ENCODE peak calls at places on chromosomes 16 and 17, in seven cellular contexts. One of them, this sample, is unnamed.
A peak's percentile ranks its signal among the peaks of the same experiment; 100 is the strongest.

GRCh38 chr17:66809408-66809807 is 25.5 kb upstream of the CACNG5 start:
- DNase-seq in body of pancreas: no peak
- DNase-seq in sigmoid colon: peak; percentile 34
- DNase-seq in colonic mucosa: no peak
- DNase-seq in esophagus squamous epithelium: no peak
- DNase-seq in prostate gland: no peak
- DNase-seq in hepatocyte: no peak
- DNase-seq in this sample: no peak

GRCh38 chr17:9002236-9002609 is 19.1 kb upstream of the NTN1 start:
- DNase-seq in body of pancreas: no peak
- DNase-seq in sigmoid colon: no peak
- DNase-seq in colonic mucosa: no peak
- DNase-seq in esophagus squamous epithelium: no peak
- DNase-seq in prostate gland: no peak
- DNase-seq in hepatocyte: no peak
- DNase-seq in this sample: no peak

GRCh38 chr17:4490109-4490591 is 8.5 kb upstream of the SPNS2 start:
- DNase-seq in body of pancreas: no peak
- DNase-seq in sigmoid colon: no peak
- DNase-seq in colonic mucosa: no peak
- DNase-seq in esophagus squamous epithelium: no peak
- DNase-seq in prostate gland: no peak
- DNase-seq in hepatocyte: no peak
- DNase-seq in this sample: no peak

GRCh38 chr16:22726868-22727267 is 87.1 kb upstream of the HS3ST2 start:
- DNase-seq in body of pancreas: no peak
- DNase-seq in sigmoid colon: no peak
- DNase-seq in colonic mucosa: no peak
- DNase-seq in esophagus squamous epithelium: no peak
- DNase-seq in prostate gland: no peak
- DNase-seq in hepatocyte: no peak
- DNase-seq in this sample: no peak

GRCh38 chr17:19341641-19342610 is 20.6 kb downstream of the B9D1 start:
- DNase-seq in body of pancreas: no peak
- DNase-seq in sigmoid colon: peak; percentile 68
- DNase-seq in colonic mucosa: no peak
- DNase-seq in esophagus squamous epithelium: no peak
- DNase-seq in prostate gland: no peak
- DNase-seq in hepatocyte: no peak
- DNase-seq in this sample: no peak

GRCh38 chr17:36935681-36936454 is 1.4 kb upstream of the LHX1 start:
- DNase-seq in body of pancreas: no peak
- DNase-seq in sigmoid colon: no peak
- DNase-seq in colonic mucosa: no peak
- DNase-seq in esophagus squamous epithelium: no peak
- DNase-seq in prostate gland: no peak
- DNase-seq in hepatocyte: no peak
- DNase-seq in this sample: no peak

GRCh38 chr17:80123791-80124190 is 22.4 kb downstream of the GAA start:
- DNase-seq in body of pancreas: peak; percentile 66
- DNase-seq in sigmoid colon: peak; percentile 68
- DNase-seq in colonic mucosa: no peak
- DNase-seq in esophagus squamous epithelium: no peak
- DNase-seq in prostate gland: no peak
- DNase-seq in hepatocyte: no peak
- DNase-seq in this sample: no peak

GRCh38 chr16:51430716-51431369 is 279.8 kb upstream of the SALL1 start:
- DNase-seq in body of pancreas: no peak
- DNase-seq in sigmoid colon: no peak
- DNase-seq in colonic mucosa: no peak
- DNase-seq in esophagus squamous epithelium: no peak
- DNase-seq in prostate gland: no peak
- DNase-seq in hepatocyte: no peak
- DNase-seq in this sample: no peak

GRCh38 chr16:14549789-14550153 is 80.3 kb downstream of the PARN start:
- DNase-seq in body of pancreas: peak; percentile 75
- DNase-seq in sigmoid colon: no peak
- DNase-seq in colonic mucosa: no peak
- DNase-seq in esophagus squamous epithelium: no peak
- DNase-seq in prostate gland: no peak
- DNase-seq in hepatocyte: peak; percentile 28
- DNase-seq in this sample: no peak

GRCh38 chr16:59719121-59719520 is 985.0 kb upstream of the GOT2 start:
- DNase-seq in body of pancreas: no peak
- DNase-seq in sigmoid colon: no peak
- DNase-seq in colonic mucosa: no peak
- DNase-seq in esophagus squamous epithelium: no peak
- DNase-seq in prostate gland: no peak
- DNase-seq in hepatocyte: no peak
- DNase-seq in this sample: no peak

GRCh38 chr17:45132302-45132568 is at the start of gene PLCD3:
- DNase-seq in body of pancreas: no peak
- DNase-seq in sigmoid colon: no peak
- DNase-seq in colonic mucosa: no peak
- DNase-seq in esophagus squamous epithelium: no peak
- DNase-seq in prostate gland: no peak
- DNase-seq in hepatocyte: no peak
- DNase-seq in this sample: no peak

GRCh38 chr16:31084584-31085298 is 4.0 kb downstream of the PRSS53 start:
- DNase-seq in body of pancreas: no peak
- DNase-seq in sigmoid colon: peak; percentile 61
- DNase-seq in colonic mucosa: no peak
- DNase-seq in esophagus squamous epithelium: no peak
- DNase-seq in prostate gland: no peak
- DNase-seq in hepatocyte: peak; percentile 4
- DNase-seq in this sample: no peak

GRCh38 chr16:56107944-56108583 is 83.2 kb upstream of the GNAO1 start:
- DNase-seq in body of pancreas: no peak
- DNase-seq in sigmoid colon: no peak
- DNase-seq in colonic mucosa: no peak
- DNase-seq in esophagus squamous epithelium: no peak
- DNase-seq in prostate gland: no peak
- DNase-seq in hepatocyte: no peak
- DNase-seq in this sample: no peak

GRCh38 chr16:82627811-82628339 is 1.1 kb downstream of the CDH13 start:
- DNase-seq in body of pancreas: no peak
- DNase-seq in sigmoid colon: peak; percentile 57
- DNase-seq in colonic mucosa: no peak
- DNase-seq in esophagus squamous epithelium: no peak
- DNase-seq in prostate gland: peak; percentile 52
- DNase-seq in hepatocyte: no peak
- DNase-seq in this sample: no peak

GRCh38 chr17:76149214-76149613 is 8.2 kb upstream of the FOXJ1 start:
- DNase-seq in body of pancreas: no peak
- DNase-seq in sigmoid colon: no peak
- DNase-seq in colonic mucosa: no peak
- DNase-seq in esophagus squamous epithelium: no peak
- DNase-seq in prostate gland: no peak
- DNase-seq in hepatocyte: no peak
- DNase-seq in this sample: no peak

GRCh38 chr16:84607694-84608093 is 10.2 kb downstream of the COTL1 start:
- DNase-seq in body of pancreas: peak; percentile 56
- DNase-seq in sigmoid colon: no peak
- DNase-seq in colonic mucosa: peak; percentile 46
- DNase-seq in esophagus squamous epithelium: no peak
- DNase-seq in prostate gland: no peak
- DNase-seq in hepatocyte: no peak
- DNase-seq in this sample: no peak

GRCh38 chr17:56926704-56927103 is 12.9 kb upstream of the TRIM25 start:
- DNase-seq in body of pancreas: no peak
- DNase-seq in sigmoid colon: no peak
- DNase-seq in colonic mucosa: no peak
- DNase-seq in esophagus squamous epithelium: no peak
- DNase-seq in prostate gland: no peak
- DNase-seq in hepatocyte: no peak
- DNase-seq in this sample: no peak

GRCh38 chr17:4514779-4515178 is 16.1 kb downstream of the SPNS2 start:
- DNase-seq in body of pancreas: no peak
- DNase-seq in sigmoid colon: peak; percentile 63
- DNase-seq in colonic mucosa: no peak
- DNase-seq in esophagus squamous epithelium: no peak
- DNase-seq in prostate gland: no peak
- DNase-seq in hepatocyte: no peak
- DNase-seq in this sample: no peak

GRCh38 chr17:76635039-76635438 is 8.5 kb downstream of the ST6GALNAC1 start:
- DNase-seq in body of pancreas: no peak
- DNase-seq in sigmoid colon: no peak
- DNase-seq in colonic mucosa: no peak
- DNase-seq in esophagus squamous epithelium: no peak
- DNase-seq in prostate gland: no peak
- DNase-seq in hepatocyte: no peak
- DNase-seq in this sample: no peak

GRCh38 chr16:55552621-55553020 is 13.9 kb upstream of the CAPNS2 start:
- DNase-seq in body of pancreas: no peak
- DNase-seq in sigmoid colon: no peak
- DNase-seq in colonic mucosa: no peak
- DNase-seq in esophagus squamous epithelium: no peak
- DNase-seq in prostate gland: no peak
- DNase-seq in hepatocyte: peak; percentile 22
- DNase-seq in this sample: no peak

GRCh38 chr16:50747206-50747956 is 5.5 kb downstream of the CYLD start:
- DNase-seq in body of pancreas: no peak
- DNase-seq in sigmoid colon: no peak
- DNase-seq in colonic mucosa: no peak
- DNase-seq in esophagus squamous epithelium: no peak
- DNase-seq in prostate gland: no peak
- DNase-seq in hepatocyte: no peak
- DNase-seq in this sample: no peak

GRCh38 chr16:66359012-66359411 is 7.5 kb upstream of the CDH5 start:
- DNase-seq in body of pancreas: no peak
- DNase-seq in sigmoid colon: no peak
- DNase-seq in colonic mucosa: no peak
- DNase-seq in esophagus squamous epithelium: no peak
- DNase-seq in prostate gland: no peak
- DNase-seq in hepatocyte: no peak
- DNase-seq in this sample: no peak

GRCh38 chr17:47004906-47005305 is 25.9 kb upstream of the RPRML start:
- DNase-seq in body of pancreas: no peak
- DNase-seq in sigmoid colon: no peak
- DNase-seq in colonic mucosa: no peak
- DNase-seq in esophagus squamous epithelium: no peak
- DNase-seq in prostate gland: no peak
- DNase-seq in hepatocyte: no peak
- DNase-seq in this sample: no peak

GRCh38 chr17:79912552-79913330 is 73.5 kb upstream of the CBX4 start:
- DNase-seq in body of pancreas: no peak
- DNase-seq in sigmoid colon: no peak
- DNase-seq in colonic mucosa: no peak
- DNase-seq in esophagus squamous epithelium: no peak
- DNase-seq in prostate gland: no peak
- DNase-seq in hepatocyte: no peak
- DNase-seq in this sample: no peak

GRCh38 chr17:71071041-71071440 is 901.7 kb downstream of the KCNJ2 start:
- DNase-seq in body of pancreas: no peak
- DNase-seq in sigmoid colon: no peak
- DNase-seq in colonic mucosa: no peak
- DNase-seq in esophagus squamous epithelium: no peak
- DNase-seq in prostate gland: no peak
- DNase-seq in hepatocyte: no peak
- DNase-seq in this sample: no peak

GRCh38 chr17:39195568-39196160 is 1.8 kb downstream of the CACNB1 start:
- DNase-seq in body of pancreas: no peak
- DNase-seq in sigmoid colon: no peak
- DNase-seq in colonic mucosa: no peak
- DNase-seq in esophagus squamous epithelium: no peak
- DNase-seq in prostate gland: no peak
- DNase-seq in hepatocyte: no peak
- DNase-seq in this sample: no peak

GRCh38 chr16:20880867-20881866 is 19.0 kb downstream of the DCUN1D3 start:
- DNase-seq in body of pancreas: no peak
- DNase-seq in sigmoid colon: no peak
- DNase-seq in colonic mucosa: no peak
- DNase-seq in esophagus squamous epithelium: no peak
- DNase-seq in prostate gland: no peak
- DNase-seq in hepatocyte: no peak
- DNase-seq in this sample: no peak

GRCh38 chr17:14359251-14359939 is 58.5 kb downstream of the HS3ST3B1 start:
- DNase-seq in body of pancreas: peak; percentile 45
- DNase-seq in sigmoid colon: no peak
- DNase-seq in colonic mucosa: no peak
- DNase-seq in esophagus squamous epithelium: no peak
- DNase-seq in prostate gland: no peak
- DNase-seq in hepatocyte: no peak
- DNase-seq in this sample: no peak

GRCh38 chr17:78821961-78822360 is 18.7 kb downstream of the USP36 start:
- DNase-seq in body of pancreas: no peak
- DNase-seq in sigmoid colon: no peak
- DNase-seq in colonic mucosa: no peak
- DNase-seq in esophagus squamous epithelium: no peak
- DNase-seq in prostate gland: no peak
- DNase-seq in hepatocyte: no peak
- DNase-seq in this sample: no peak

DNA sequence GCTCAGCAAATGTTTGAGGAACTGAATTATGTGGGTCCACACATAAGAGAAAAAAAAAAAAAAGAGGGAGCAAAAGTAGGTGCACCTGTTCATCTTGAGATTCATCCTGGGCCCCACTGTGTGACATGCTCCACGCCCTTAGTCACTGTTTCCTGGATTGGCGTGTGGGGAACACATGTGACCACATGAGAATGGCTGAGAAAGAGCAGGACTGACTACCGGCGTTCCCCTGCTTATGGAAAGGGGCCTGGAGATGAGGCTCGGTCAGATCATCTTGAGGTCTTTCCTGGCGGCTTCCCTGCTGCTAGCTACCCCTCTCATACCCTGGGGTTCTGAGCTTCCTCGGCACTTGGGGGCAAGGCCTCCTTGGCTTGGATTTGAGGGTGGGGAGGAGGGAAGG is 3.9 kb downstream of the DEXI start:
- DNase-seq in body of pancreas: no peak
- DNase-seq in sigmoid colon: no peak
- DNase-seq in colonic mucosa: peak; percentile 39
- DNase-seq in esophagus squamous epithelium: no peak
- DNase-seq in prostate gland: no peak
- DNase-seq in hepatocyte: no peak
- DNase-seq in this sample: no peak
- H3K4me3 ChIP-seq in body of pancreas: no peak overlapping the region
- H3K4me3 ChIP-seq in sigmoid colon: no peak overlapping the region
- H3K4me3 ChIP-seq in colonic mucosa: no peak overlapping the region
- H3K4me3 ChIP-seq in esophagus squamous epithelium: no peak overlapping the region
- H3K4me3 ChIP-seq in prostate gland: no peak overlapping the region
- H3K4me3 ChIP-seq in hepatocyte: no peak overlapping the region
- H3K4me3 ChIP-seq in this sample: no peak overlapping the region

GRCh38 chr16:58299757-58300349 is 5.0 kb upstream of the PRSS54 start:
- DNase-seq in body of pancreas: peak; percentile 7
- DNase-seq in sigmoid colon: no peak
- DNase-seq in colonic mucosa: no peak
- DNase-seq in esophagus squamous epithelium: no peak
- DNase-seq in prostate gland: no peak
- DNase-seq in hepatocyte: peak; percentile 24
- DNase-seq in this sample: no peak
- TF ChIP-seq CTCF in body of pancreas: peak; percentile 16
- TF ChIP-seq CTCF in sigmoid colon: no peak
- TF ChIP-seq CTCF in colonic mucosa: peak; percentile 51
- TF ChIP-seq CTCF in esophagus squamous epithelium: peak; percentile 22
- TF ChIP-seq CTCF in prostate gland: no peak
- TF ChIP-seq CTCF in hepatocyte: peak; percentile 27
- TF ChIP-seq CTCF in this sample: peak; percentile 68

GRCh38 chr16:81374514-81374913 is 59.8 kb downstream of the GAN start:
- DNase-seq in body of pancreas: no peak
- DNase-seq in sigmoid colon: no peak
- DNase-seq in colonic mucosa: no peak
- DNase-seq in esophagus squamous epithelium: no peak
- DNase-seq in prostate gland: no peak
- DNase-seq in hepatocyte: no peak
- DNase-seq in this sample: no peak
- H3K36me3 ChIP-seq in body of pancreas: no peaks in the 10 kb centered on the region
- H3K36me3 ChIP-seq in sigmoid colon: peaks cover 21% of the 10 kb centered on the region
- H3K36me3 ChIP-seq in colonic mucosa: no peaks in the 10 kb centered on the region
- H3K36me3 ChIP-seq in esophagus squamous epithelium: peaks cover 96% of the 10 kb centered on the region
- H3K36me3 ChIP-seq in prostate gland: peaks cover 3% of the 10 kb centered on the region
- H3K36me3 ChIP-seq in hepatocyte: no peaks in the 10 kb centered on the region
- H3K36me3 ChIP-seq in this sample: peaks cover 10% of the 10 kb centered on the region

GRCh38 chr17:49342575-49342936 is 19.5 kb downstream of the ZNF652 start:
- DNase-seq in body of pancreas: no peak
- DNase-seq in sigmoid colon: no peak
- DNase-seq in colonic mucosa: no peak
- DNase-seq in esophagus squamous epithelium: no peak
- DNase-seq in prostate gland: no peak
- DNase-seq in hepatocyte: no peak
- DNase-seq in this sample: no peak
- H3K4me3 ChIP-seq in body of pancreas: no peak overlapping the region
- H3K4me3 ChIP-seq in sigmoid colon: no peak overlapping the region
- H3K4me3 ChIP-seq in colonic mucosa: no peak overlapping the region
- H3K4me3 ChIP-seq in esophagus squamous epithelium: no peak overlapping the region
- H3K4me3 ChIP-seq in prostate gland: no peak overlapping the region
- H3K4me3 ChIP-seq in hepatocyte: no peak overlapping the region
- H3K4me3 ChIP-seq in this sample: peak overlapping the region; percentile 13

This sample was measured in BJ.